ENCODE peak calls at places on chromosomes 12 and 14, in seven cellular contexts. S is IMR-90, D is foreskin fibroblast, V is mucosa of descending colon, P is SK-N-SH, R is brain microvascular endothelial cell, F is OCI-LY7. H is an unnamed sample.

GRCh38 chr14:22536853-22537338 is 52.1 kb downstream of the DAD1 start:
- DNase-seq in S (peak; percentile 98), D (peak; percentile 97), V (no peak), P (no peak), R (peak; percentile 97), F (no peak), H (peak; percentile 84)

GRCh38 chr14:64115401-64115800 is 178.8 kb downstream of the ESR2 start:
- DNase-seq in S (no peak), D (no peak), V (no peak), P (no peak), R (no peak), F (no peak), H (no peak)

GRCh38 chr12:74424778-74425177 is 112.9 kb upstream of the ATXN7L3B start:
- DNase-seq in S (no peak), D (no peak), V (no peak), P (no peak), R (no peak), F (no peak), H (no peak)

GRCh38 chr14:54191846-54192245 is 205.0 kb upstream of the CDKN3 start:
- DNase-seq in S (no peak), D (no peak), V (no peak), P (no peak), R (no peak), F (no peak), H (no peak)

GRCh38 chr12:1935700-1936378 is 17.4 kb upstream of the CACNA2D4 start:
- DNase-seq in S (no peak), D (no peak), V (no peak), P (peak; percentile 30), R (no peak), F (no peak), H (no peak)

GRCh38 chr12:57258977-57259970 is 8.3 kb upstream of the STAC3 start:
- DNase-seq in S (peak; percentile 58), D (no peak), V (no peak), P (no peak), R (no peak), F (no peak), H (no peak)

GRCh38 chr14:93984987-93985410 is 8.6 kb upstream of the ASB2 start:
- DNase-seq in S (peak; percentile 91), D (peak; percentile 33), V (no peak), P (peak; percentile 47), R (peak; percentile 89), F (no peak), H (no peak)

GRCh38 chr12:68434391-68435007 is 102.3 kb upstream of the MDM1 start:
- DNase-seq in S (no peak), D (no peak), V (no peak), P (no peak), R (no peak), F (no peak), H (no peak)

GRCh38 chr12:62957233-62957953 is 22.4 kb upstream of the PPM1H start:
- DNase-seq in S (no peak), D (no peak), V (no peak), P (no peak), R (peak; percentile 49), F (no peak), H (no peak)

GRCh38 chr12:69071091-69071370 is 138.1 kb upstream of the CPM start:
- DNase-seq in S (no peak), D (no peak), V (no peak), P (no peak), R (no peak), F (no peak), H (no peak)

GRCh38 chr12:3533703-3534386 is 42.8 kb downstream of the PRMT8 start:
- DNase-seq in S (no peak), D (peak; percentile 28), V (no peak), P (peak; percentile 59), R (peak; percentile 7), F (no peak), H (no peak)

GRCh38 chr14:69683971-69684370 is 72.6 kb downstream of the SUSD6 start:
- DNase-seq in S (no peak), D (no peak), V (no peak), P (no peak), R (no peak), F (no peak), H (no peak)

GRCh38 chr12:132605892-132606291 is 4.5 kb downstream of the LRCOL1 start:
- DNase-seq in S (no peak), D (no peak), V (peak; percentile 40), P (no peak), R (no peak), F (no peak), H (no peak)

GRCh38 chr12:116074686-116075085 is 202.8 kb downstream of the MED13L start:
- DNase-seq in S (no peak), D (no peak), V (no peak), P (no peak), R (no peak), F (no peak), H (no peak)

GRCh38 chr12:93569301-93569655 is 3.2 kb upstream of the SOCS2 start:
- DNase-seq in S (no peak), D (no peak), V (no peak), P (no peak), R (no peak), F (no peak), H (no peak)

GRCh38 chr14:66174453-66174891 is 311.7 kb upstream of the CCDC196 start:
- DNase-seq in S (no peak), D (no peak), V (no peak), P (no peak), R (no peak), F (no peak), H (no peak)

GRCh38 chr12:34396006-34396860 is 373.9 kb downstream of the ALG10 start:
- DNase-seq in S (no peak), D (no peak), V (peak; percentile 17), P (peak; percentile 1), R (no peak), F (no peak), H (peak; percentile 33)

GRCh38 chr14:36522347-36522971 is 2.4 kb upstream of the NKX2-1 start:
- DNase-seq in S (no peak), D (no peak), V (no peak), P (no peak), R (no peak), F (no peak), H (no peak)

GRCh38 chr14:80215081-80215480 is 3.8 kb upstream of the DIO2 start:
- DNase-seq in S (peak; percentile 35), D (no peak), V (no peak), P (no peak), R (no peak), F (no peak), H (no peak)

GRCh38 chr14:34851395-34851794 is 23.8 kb downstream of the BAZ1A start:
- DNase-seq in S (peak; percentile 71), D (peak; percentile 58), V (no peak), P (no peak), R (peak; percentile 31), F (no peak), H (no peak)

GRCh38 chr12:55658212-55658611 is 21.5 kb downstream of the OR10P1 start:
- DNase-seq in S (no peak), D (no peak), V (no peak), P (no peak), R (no peak), F (no peak), H (no peak)

GRCh38 chr12:87150969-87151662 is 878.1 kb downstream of the C12orf50 start:
- DNase-seq in S (no peak), D (no peak), V (no peak), P (no peak), R (no peak), F (no peak), H (no peak)

GRCh38 chr12:52884526-52885293 is 20.2 kb downstream of the KRT8 start:
- DNase-seq in S (peak; percentile 36), D (no peak), V (peak; percentile 84), P (peak; percentile 86), R (peak; percentile 49), F (peak; percentile 66), H (peak; percentile 90)
- TF ChIP-seq CTCF in S (peak; percentile 97), D (peak; percentile 93), V (peak; percentile 81), P (peak; percentile 98), R (peak; percentile 96), F (peak; percentile 97), H (peak; percentile 73)

DNA sequence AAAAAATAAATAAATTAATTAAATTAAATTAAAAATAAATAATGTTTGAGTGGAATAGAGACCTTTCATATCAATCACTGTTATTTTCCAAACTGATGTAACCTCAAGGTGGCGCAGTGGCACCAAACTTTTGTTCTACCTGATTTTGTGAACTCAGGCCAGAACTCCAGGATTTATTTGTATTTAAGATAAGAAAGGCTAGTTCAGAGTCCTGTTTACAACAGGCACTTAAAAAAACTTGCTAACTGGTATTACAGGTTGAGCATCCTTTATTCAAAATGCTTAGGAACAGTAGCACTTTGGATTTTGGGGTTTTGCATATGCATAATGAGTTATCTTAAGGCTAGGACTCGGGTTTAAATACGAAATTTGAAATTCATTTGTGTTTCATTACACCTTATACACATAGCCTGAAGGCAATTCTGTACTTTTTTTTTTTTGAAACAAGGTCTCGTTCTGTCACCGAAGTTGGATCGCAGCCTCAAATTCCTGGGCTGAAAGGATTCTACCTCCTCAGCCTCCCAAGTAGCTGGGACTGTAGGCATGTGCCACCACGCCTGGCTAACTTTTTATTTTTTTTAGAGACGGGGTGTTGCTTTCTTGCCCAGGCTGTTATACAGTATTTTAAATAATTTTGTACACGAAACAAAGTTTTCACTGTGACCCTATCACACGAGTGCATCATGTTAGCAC is 32.4 kb downstream of the YY1 start:
- DNase-seq in S (no peak), D (no peak), V (no peak), P (no peak), R (no peak), F (peak; percentile 37), H (no peak)
- TF ChIP-seq CTCF in S (peak; percentile 23), D (peak; percentile 23), V (no peak), P (peak; percentile 49), R (peak; percentile 47), F (peak; percentile 76), H (peak; percentile 32)

GRCh38 chr12:11517080-11517479 is 121.7 kb upstream of the PRB2 start:
- DNase-seq in S (no peak), D (no peak), V (no peak), P (no peak), R (no peak), F (no peak), H (no peak)

GRCh38 chr12:11510671-11511070 is 115.3 kb upstream of the PRB2 start:
- DNase-seq in S (no peak), D (no peak), V (no peak), P (no peak), R (peak; percentile 50), F (no peak), H (no peak)

GRCh38 chr12:11508699-11509098 is 113.3 kb upstream of the PRB2 start:
- DNase-seq in S (peak; percentile 45), D (peak; percentile 7), V (no peak), P (no peak), R (peak; percentile 39), F (no peak), H (no peak)

DNA sequence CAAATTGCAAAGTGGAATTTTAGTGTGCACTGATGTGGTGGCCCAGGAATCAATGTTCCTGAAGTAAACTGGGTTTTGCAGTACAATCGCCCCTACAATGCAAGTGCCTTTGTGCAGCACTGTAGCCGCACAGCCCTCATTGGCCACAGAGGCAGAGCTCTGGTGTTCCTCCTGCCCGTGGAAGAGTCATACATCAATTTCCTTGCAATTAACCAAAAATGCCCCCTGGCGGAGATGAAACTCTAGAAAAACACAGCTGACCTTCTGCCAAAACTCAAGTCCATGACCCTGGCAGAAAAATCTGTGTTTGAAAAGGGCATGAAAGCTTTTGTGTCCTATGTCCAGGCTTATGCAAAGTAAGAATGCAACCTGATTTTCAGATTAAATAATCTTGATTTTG is 117.9 kb upstream of the PRB2 start:
- DNase-seq in S (no peak), D (peak; percentile 0), V (no peak), P (peak; percentile 66), R (peak; percentile 12), F (peak; percentile 28), H (no peak)
- TF ChIP-seq CTCF in S (no peak), D (peak; percentile 6), V (no peak), P (peak; percentile 35), R (peak; percentile 47), F (peak; percentile 61), H (no peak)

GRCh38 chr14:52792097-52792415 is 649 bp upstream of the GNPNAT1 start:
- DNase-seq in S (no peak), D (no peak), V (no peak), P (no peak), R (no peak), F (no peak), H (no peak)
- TF ChIP-seq CTCF in S (no peak), D (no peak), V (no peak), P (no peak), R (no peak), F (no peak), H (no peak)

H was measured in Peyer's patch.